ENCODE peak calls at places on chromosomes 12 and 14, in five cellular contexts. One of them, this sample, is unnamed.

GRCh38 chr14:24395609-24396580 is 2.9 kb upstream of the NYNRIN start:
- DNase-seq in suprapubic skin: peak
- DNase-seq in naive thymus-derived CD8-positive, alpha-beta T cell: no peak
- DNase-seq in adipocyte: peak
- DNase-seq in T-helper 1 cell: no peak
- DNase-seq in this sample: no peak

GRCh38 chr12:54421873-54422250 is 2.8 kb upstream of the ITGA5 start:
- DNase-seq in suprapubic skin: no peak
- DNase-seq in naive thymus-derived CD8-positive, alpha-beta T cell: no peak
- DNase-seq in adipocyte: no peak
- DNase-seq in T-helper 1 cell: no peak
- DNase-seq in this sample: no peak

GRCh38 chr14:99976021-99976420 is 89.2 kb upstream of the EVL start:
- DNase-seq in suprapubic skin: no peak
- DNase-seq in naive thymus-derived CD8-positive, alpha-beta T cell: no peak
- DNase-seq in adipocyte: no peak
- DNase-seq in T-helper 1 cell: no peak
- DNase-seq in this sample: no peak

GRCh38 chr12:84183576-84183975 is 729.0 kb downstream of the SLC6A15 start:
- DNase-seq in suprapubic skin: no peak
- DNase-seq in naive thymus-derived CD8-positive, alpha-beta T cell: no peak
- DNase-seq in adipocyte: no peak
- DNase-seq in T-helper 1 cell: no peak
- DNase-seq in this sample: no peak

GRCh38 chr12:8692573-8692972 is 5.2 kb upstream of the RIMKLB start:
- DNase-seq in suprapubic skin: no peak
- DNase-seq in naive thymus-derived CD8-positive, alpha-beta T cell: peak
- DNase-seq in adipocyte: peak
- DNase-seq in T-helper 1 cell: no peak
- DNase-seq in this sample: no peak

GRCh38 chr12:15446798-15447197 is 124.5 kb downstream of the PTPRO start:
- DNase-seq in suprapubic skin: no peak
- DNase-seq in naive thymus-derived CD8-positive, alpha-beta T cell: no peak
- DNase-seq in adipocyte: no peak
- DNase-seq in T-helper 1 cell: no peak
- DNase-seq in this sample: no peak

GRCh38 chr12:67811437-67812361 is 163.2 kb downstream of the DYRK2 start:
- DNase-seq in suprapubic skin: no peak
- DNase-seq in naive thymus-derived CD8-positive, alpha-beta T cell: no peak
- DNase-seq in adipocyte: no peak
- DNase-seq in T-helper 1 cell: no peak
- DNase-seq in this sample: no peak

GRCh38 chr12:21766403-21766802 is 8.1 kb downstream of the KCNJ8 start:
- DNase-seq in suprapubic skin: no peak
- DNase-seq in naive thymus-derived CD8-positive, alpha-beta T cell: no peak
- DNase-seq in adipocyte: no peak
- DNase-seq in T-helper 1 cell: no peak
- DNase-seq in this sample: no peak

GRCh38 chr12:115325858-115326257 is 641.9 kb upstream of the TBX3 start:
- DNase-seq in suprapubic skin: no peak
- DNase-seq in naive thymus-derived CD8-positive, alpha-beta T cell: no peak
- DNase-seq in adipocyte: no peak
- DNase-seq in T-helper 1 cell: no peak
- DNase-seq in this sample: no peak

GRCh38 chr14:68884031-68885030 is 91.5 kb upstream of the ZFP36L1 start:
- DNase-seq in suprapubic skin: no peak
- DNase-seq in naive thymus-derived CD8-positive, alpha-beta T cell: no peak
- DNase-seq in adipocyte: peak
- DNase-seq in T-helper 1 cell: no peak
- DNase-seq in this sample: no peak

GRCh38 chr12:19848426-19848825 is 409.1 kb downstream of the AEBP2 start:
- DNase-seq in suprapubic skin: no peak
- DNase-seq in naive thymus-derived CD8-positive, alpha-beta T cell: no peak
- DNase-seq in adipocyte: no peak
- DNase-seq in T-helper 1 cell: no peak
- DNase-seq in this sample: no peak

GRCh38 chr12:66596189-66596588 is 82.7 kb downstream of the GRIP1 start:
- DNase-seq in suprapubic skin: no peak
- DNase-seq in naive thymus-derived CD8-positive, alpha-beta T cell: no peak
- DNase-seq in adipocyte: peak
- DNase-seq in T-helper 1 cell: no peak
- DNase-seq in this sample: no peak